ENCODE peak calls at places on chromosome 19, in ten cellular contexts. W, N, J, A, E, P, Z, G, B and C are unnamed samples.

GRCh38 chr19:19062454-19063182 is 1.2 kb upstream of the SLC25A42 start:
- DNase-seq in G (no peak), J (no peak), N (no peak), P (peak; percentile 52), A (peak; percentile 42), E (no peak), B (peak; percentile 52), W (peak; percentile 18), Z (no peak), C (peak; percentile 86)

GRCh38 chr19:30320466-30320865 is 51.7 kb upstream of the ZNF536 start:
- DNase-seq in N (no peak), A (no peak), Z (no peak), G (no peak), J (no peak), P (no peak), W (no peak), B (no peak), E (no peak), C (no peak)

GRCh38 chr19:4472174-4472974 is at the start of gene HDGFL2:
- DNase-seq in A (no peak), W (no peak), Z (no peak), E (no peak), N (no peak), G (no peak), J (no peak), B (peak; percentile 100), P (no peak), C (no peak)

GRCh38 chr19:56637976-56638555 is 4.9 kb upstream of the SMIM17 start:
- DNase-seq in P (peak; percentile 64), Z (peak; percentile 1), B (peak; percentile 80), W (peak; percentile 51), G (peak; percentile 89), N (no peak), E (no peak), A (peak; percentile 38), J (peak; percentile 33), C (no peak)

GRCh38 chr19:20472854-20473253 is 92.7 kb downstream of the ZNF737 start:
- DNase-seq in A (no peak), Z (no peak), P (no peak), G (no peak), N (no peak), E (no peak), B (no peak), J (no peak), W (no peak), C (no peak)

GRCh38 chr19:54952591-54953344 is 5.4 kb upstream of the NLRP7 start:
- DNase-seq in J (no peak), N (no peak), G (no peak), E (no peak), W (no peak), A (peak; percentile 18), Z (no peak), P (no peak), B (no peak), C (no peak)

GRCh38 chr19:46665072-46665471 is 4.1 kb upstream of the DACT3 start:
- DNase-seq in B (no peak), G (no peak), A (no peak), W (no peak), N (no peak), P (no peak), E (no peak), Z (no peak), J (no peak), C (no peak)

GRCh38 chr19:40604647-40605200 is 3.6 kb downstream of the LTBP4 start:
- DNase-seq in J (no peak), W (no peak), P (no peak), Z (no peak), B (peak; percentile 59), G (no peak), N (no peak), A (no peak), E (no peak), C (peak; percentile 50)

GRCh38 chr19:33236696-33237390 is 11.2 kb upstream of the SLC7A10 start:
- DNase-seq in A (no peak), Z (no peak), G (no peak), B (peak; percentile 56), P (no peak), W (no peak), J (no peak), E (no peak), N (no peak), C (no peak)

GRCh38 chr19:58182577-58182988 is 278 bp upstream of the ZNF274 start:
- DNase-seq in P (no peak), Z (no peak), W (no peak), G (no peak), A (peak; percentile 96), B (no peak), N (no peak), E (no peak), J (peak; percentile 94), C (no peak)

GRCh38 chr19:13817018-13817614 is 21.9 kb downstream of the ZSWIM4 start:
- DNase-seq in A (no peak), N (no peak), W (no peak), G (no peak), Z (peak; percentile 88), J (no peak), B (peak; percentile 98), P (peak; percentile 51), E (no peak), C (peak; percentile 96)

GRCh38 chr19:58582985-58583384 is 9.8 kb upstream of the MZF1 start:
- DNase-seq in W (no peak), E (no peak), A (no peak), G (peak; percentile 12), B (no peak), Z (no peak), N (no peak), J (no peak), P (no peak), C (no peak)

GRCh38 chr19:6822311-6822670 is 49.8 kb downstream of the VAV1 start:
- DNase-seq in J (no peak), A (no peak), N (no peak), Z (no peak), E (no peak), B (peak; percentile 32), W (no peak), P (no peak), G (no peak), C (peak; percentile 3)

GRCh38 chr19:47239152-47239551 is 8.2 kb upstream of the BBC3 start:
- DNase-seq in E (no peak), G (no peak), J (no peak), P (no peak), B (no peak), Z (no peak), W (no peak), A (no peak), N (no peak), C (no peak)

GRCh38 chr19:19615086-19615485 is 3.4 kb downstream of the PBX4 start:
- DNase-seq in B (no peak), J (no peak), A (no peak), W (no peak), P (peak; percentile 55), Z (no peak), E (no peak), G (no peak), N (no peak), C (no peak)

GRCh38 chr19:2138061-2138728 is 13.2 kb downstream of the AP3D1 start:
- DNase-seq in E (no peak), J (no peak), B (no peak), N (no peak), P (no peak), A (no peak), Z (no peak), G (no peak), W (no peak), C (no peak)

GRCh38 chr19:31214086-31214485 is 135.2 kb downstream of the TSHZ3 start:
- DNase-seq in J (no peak), P (peak; percentile 87), B (no peak), A (peak; percentile 96), E (peak; percentile 73), G (peak; percentile 44), N (no peak), W (peak; percentile 98), Z (no peak), C (no peak)

GRCh38 chr19:1229056-1229607 is 8.7 kb downstream of the CBARP start:
- DNase-seq in W (no peak), N (no peak), A (no peak), E (no peak), G (no peak), P (no peak), B (no peak), J (no peak), Z (no peak), C (no peak)

GRCh38 chr19:38989066-38989605 is 13.6 kb upstream of the FBXO17 start:
- DNase-seq in N (no peak), A (no peak), E (no peak), Z (no peak), G (no peak), P (no peak), J (no peak), B (peak; percentile 57), W (peak; percentile 17), C (peak; percentile 54)

GRCh38 chr19:46601318-46602224 is at the start of gene CALM3:
- DNase-seq in G (peak; percentile 40), E (no peak), P (peak; percentile 50), A (no peak), J (peak; percentile 27), W (no peak), Z (no peak), B (peak; percentile 77), N (peak; percentile 89), C (peak; percentile 29)

GRCh38 chr19:31278555-31279435 is 70.4 kb downstream of the TSHZ3 start:
- DNase-seq in G (no peak), E (no peak), W (no peak), J (no peak), B (no peak), Z (no peak), P (no peak), A (no peak), N (no peak), C (no peak)

GRCh38 chr19:45958763-45959516 is 14.7 kb downstream of the NOVA2 start:
- DNase-seq in J (no peak), G (no peak), A (no peak), B (no peak), N (no peak), P (no peak), Z (no peak), E (no peak), W (peak; percentile 62), C (no peak)

GRCh38 chr19:5966215-5966614 is 11.7 kb downstream of the RANBP3 start:
- DNase-seq in G (no peak), E (no peak), B (peak; percentile 31), J (no peak), Z (no peak), A (no peak), W (peak; percentile 88), N (no peak), P (no peak), C (no peak)